ENCODE peak calls at places on chromosomes 4 and X, in four cellular contexts. T is GM12878, O is K562, M is GM12891. Q is an unnamed sample.

GRCh38 chr4:42445038-42445437 is 47.8 kb downstream of the SHISA3 start:
- DNase-seq in T (no peak), O (no peak), M (no peak), Q (no peak)

GRCh38 chr4:110865611-110866254 is 242.9 kb upstream of the PITX2 start:
- DNase-seq in T (no peak), O (no peak), M (no peak), Q (no peak)

GRCh38 chr4:137310593-137311490 is 221.5 kb downstream of the PCDH18 start:
- DNase-seq in T (no peak), O (no peak), M (no peak), Q (no peak)

GRCh38 chr4:85637778-85638177 is 162.8 kb downstream of the ARHGAP24 start:
- DNase-seq in T (no peak), O (no peak), M (no peak), Q (no peak)

GRCh38 chrX:670596-670995 is 40.0 kb downstream of the SHOX start:
- DNase-seq in T (no peak), O (no peak), M (no peak), Q (no peak)

GRCh38 chrX:39855748-39856129 is 242.0 kb downstream of the BCOR start:
- DNase-seq in T (peak; percentile 77), O (peak; percentile 78), M (no peak), Q (no peak)

GRCh38 chrX:150164971-150165605 is 198.0 kb upstream of the MAMLD1 start:
- DNase-seq in T (no peak), O (no peak), M (no peak), Q (no peak)

GRCh38 chrX:80576815-80577533 is 156.7 kb downstream of the TENT5D start:
- DNase-seq in T (no peak), O (no peak), M (no peak), Q (no peak)

GRCh38 chr4:183098080-183098722 is 856 bp upstream of the WWC2 start:
- DNase-seq in T (no peak), O (peak; percentile 55), M (peak; percentile 38), Q (no peak)

GRCh38 chr4:188780686-188781085 is 641.4 kb downstream of the TRIML1 start:
- DNase-seq in T (no peak), O (no peak), M (no peak), Q (no peak)

GRCh38 chr4:183405371-183405770 is 39.1 kb upstream of the CDKN2AIP start:
- DNase-seq in T (no peak), O (no peak), M (no peak), Q (no peak)

GRCh38 chr4:73222466-73223257 is 35.9 kb downstream of the ANKRD17 start:
- DNase-seq in T (peak; percentile 55), O (peak; percentile 91), M (peak; percentile 20), Q (peak; percentile 56)
- TF ChIP-seq SPI1 in T (no peak), O (no peak), M (peak; percentile 32), Q (no peak)

GRCh38 chr4:68375667-68376559 is 26.0 kb upstream of the YTHDC1 start:
- DNase-seq in T (no peak), O (peak; percentile 30), M (peak; percentile 26), Q (peak; percentile 13)

GRCh38 chr4:68369474-68369805 is 19.6 kb upstream of the YTHDC1 start:
- DNase-seq in T (no peak), O (no peak), M (no peak), Q (no peak)

GRCh38 chr4:68368566-68369473 is 18.9 kb upstream of the YTHDC1 start:
- DNase-seq in T (no peak), O (no peak), M (no peak), Q (no peak)

GRCh38 chr4:68372588-68372987 is 22.7 kb upstream of the YTHDC1 start:
- DNase-seq in T (no peak), O (no peak), M (no peak), Q (no peak)

DNA sequence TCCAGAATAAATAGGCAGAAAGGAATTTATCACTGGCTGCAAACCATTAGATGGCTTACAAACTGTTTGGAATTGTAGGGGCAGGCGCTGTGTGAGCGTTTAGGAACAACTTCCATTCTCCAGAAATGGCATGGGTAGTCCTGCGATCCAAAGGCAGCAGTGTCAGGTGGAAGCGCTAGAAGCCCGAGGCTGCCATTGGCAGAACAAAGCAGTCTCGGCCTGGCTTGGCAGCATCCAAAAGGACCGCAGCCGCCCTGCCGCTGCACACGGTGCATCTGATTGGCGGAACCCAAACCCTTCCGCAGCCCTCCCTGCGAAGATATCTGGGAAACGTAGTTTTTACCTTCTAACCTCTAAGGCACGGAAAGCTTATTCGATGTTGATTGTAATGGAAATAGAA is 23.6 kb upstream of the YTHDC1 start:
- DNase-seq in T (no peak), O (peak; percentile 10), M (no peak), Q (no peak)
- TF ChIP-seq POLR2AphosphoS5 in T (no peak), O (no peak), M (no peak), Q (no peak)

DNA sequence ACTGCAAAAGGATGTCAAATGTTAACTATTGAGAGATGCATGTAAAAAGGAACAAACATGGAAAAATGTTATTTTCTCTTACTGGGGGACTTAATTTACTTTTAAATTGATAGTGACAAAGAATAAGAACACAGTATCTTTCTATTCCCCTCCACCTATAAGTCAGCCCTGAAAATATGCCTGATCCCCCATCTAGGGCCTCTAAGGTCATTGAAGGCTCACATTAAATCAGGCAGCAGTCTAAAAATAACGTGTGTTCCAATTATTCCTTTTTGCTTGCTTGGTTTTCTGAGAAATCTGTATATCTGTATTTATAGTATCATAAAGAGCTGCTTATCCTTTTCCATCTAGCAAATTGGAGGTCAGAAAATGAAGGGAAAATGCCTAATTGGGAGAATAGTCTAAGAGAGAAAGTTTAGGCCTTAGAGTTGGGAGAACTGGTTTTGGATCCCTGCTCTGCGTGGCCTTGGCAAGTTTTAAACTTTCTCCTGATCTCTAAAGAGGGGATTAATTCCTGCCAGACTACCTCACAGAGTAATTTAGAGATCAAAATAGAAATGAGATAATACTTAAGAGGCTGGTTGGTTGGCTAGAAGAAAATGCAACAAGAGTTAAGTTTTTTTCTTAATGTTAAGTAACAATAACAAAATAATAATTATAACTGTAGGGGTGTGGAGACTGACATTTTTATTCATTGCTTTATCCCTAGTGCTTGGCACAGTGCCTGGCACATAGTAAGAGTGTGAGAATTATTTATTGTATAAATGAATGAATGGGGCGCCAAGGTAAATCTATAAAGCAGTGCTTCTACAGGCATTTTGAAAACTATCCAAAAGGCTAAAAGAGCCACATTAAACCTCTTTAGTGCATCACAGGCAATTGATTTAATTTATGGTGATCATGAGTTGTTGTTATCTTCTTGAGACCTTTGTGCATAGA is 160.3 kb downstream of the RASL11B start:
- DNase-seq in T (no peak), O (no peak), M (no peak), Q (no peak)
- TF ChIP-seq SPI1 in T (no peak), O (no peak), M (no peak), Q (no peak)

DNA sequence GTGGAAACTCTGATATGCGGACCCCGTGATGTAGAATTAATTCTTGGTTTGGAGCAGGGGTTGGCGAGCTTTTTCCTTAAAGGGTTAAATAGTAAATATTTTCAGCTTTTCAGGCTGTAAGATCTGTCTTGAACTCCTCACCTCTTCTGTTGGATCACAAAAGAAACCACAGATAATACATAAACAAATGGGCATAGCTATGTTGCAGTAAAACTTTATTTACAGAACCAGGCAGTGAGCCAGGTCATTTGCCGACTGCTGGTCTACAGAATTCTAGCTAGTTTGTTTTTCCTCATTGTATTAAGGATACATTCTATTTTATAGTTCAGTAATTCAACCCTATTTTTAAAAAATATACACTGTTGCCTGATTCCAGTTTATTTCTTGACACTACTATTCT is 116.6 kb downstream of the PAPSS1 start:
- DNase-seq in T (no peak), O (no peak), M (no peak), Q (no peak)
- TF ChIP-seq POLR2AphosphoS5 in T (no peak), O (no peak), M (no peak), Q (no peak)

DNA sequence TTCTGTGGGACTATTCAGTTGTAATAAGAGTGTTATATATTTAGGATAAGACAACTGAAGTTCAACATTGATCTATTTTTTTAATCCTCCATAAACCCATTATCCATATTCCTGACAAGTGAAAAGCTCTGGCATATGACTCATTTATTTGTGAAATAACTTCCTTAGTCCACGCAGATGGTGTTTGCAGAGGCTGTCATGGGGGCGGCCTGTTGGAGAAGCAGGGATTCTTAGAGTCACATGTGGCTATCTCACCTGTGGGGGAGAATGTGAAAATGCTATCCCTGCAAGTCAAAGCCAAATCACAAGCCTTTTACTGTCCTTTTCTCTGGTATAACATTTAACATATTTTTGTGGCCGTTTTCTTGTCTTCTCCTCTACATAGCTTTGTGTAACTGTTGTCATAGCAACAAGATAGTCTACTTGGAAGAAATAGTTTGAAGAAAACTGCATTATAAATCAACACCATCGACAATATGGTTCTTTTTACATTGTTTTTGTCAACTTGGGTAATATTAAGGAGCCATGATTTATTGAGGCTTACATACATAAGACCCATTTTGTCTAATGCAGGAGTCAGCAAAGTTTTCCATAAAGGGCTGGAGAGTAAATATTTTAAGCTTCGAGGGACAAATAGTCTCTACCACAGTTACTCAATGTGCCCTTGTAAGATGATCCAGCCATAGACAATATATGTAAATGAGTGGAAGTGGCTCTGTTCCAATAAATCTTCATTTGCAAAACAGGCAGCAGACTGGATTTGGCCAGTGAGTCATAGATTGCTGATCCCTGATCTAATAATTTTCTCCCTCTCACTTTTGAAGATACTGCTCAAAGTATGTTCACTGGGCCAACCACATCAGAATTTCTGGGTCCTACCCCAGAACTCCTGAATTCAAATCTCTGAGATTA is 395.0 kb downstream of the DTHD1 start:
- DNase-seq in T (no peak), O (no peak), M (no peak), Q (no peak)
- TF ChIP-seq SPI1 in T (no peak), O (no peak), M (no peak), Q (no peak)

GRCh38 chr4:185312699-185313098 is 83.0 kb downstream of the LRP2BP start:
- DNase-seq in T (no peak), O (no peak), M (no peak), Q (no peak)

GRCh38 chr4:185307136-185307950 is 88.4 kb downstream of the LRP2BP start:
- DNase-seq in T (peak; percentile 97), O (no peak), M (peak; percentile 13), Q (no peak)

GRCh38 chr4:185305979-185306442 is 89.7 kb downstream of the LRP2BP start:
- DNase-seq in T (no peak), O (no peak), M (no peak), Q (no peak)

GRCh38 chr4:185309770-185310169 is 86.0 kb downstream of the LRP2BP start:
- DNase-seq in T (peak; percentile 78), O (no peak), M (peak; percentile 20), Q (no peak)

GRCh38 chr4:185311113-185311888 is 84.4 kb downstream of the LRP2BP start:
- DNase-seq in T (peak; percentile 53), O (no peak), M (peak; percentile 14), Q (no peak)
- TF ChIP-seq POLR2AphosphoS5 in T (no peak), O (no peak), M (no peak), Q (no peak)

GRCh38 chrX:112424166-112424565 is 255.6 kb downstream of the LHFPL1 start:
- DNase-seq in T (no peak), O (no peak), M (no peak), Q (no peak)
- TF ChIP-seq SPI1 in T (no peak), O (no peak), M (no peak), Q (no peak)

DNA sequence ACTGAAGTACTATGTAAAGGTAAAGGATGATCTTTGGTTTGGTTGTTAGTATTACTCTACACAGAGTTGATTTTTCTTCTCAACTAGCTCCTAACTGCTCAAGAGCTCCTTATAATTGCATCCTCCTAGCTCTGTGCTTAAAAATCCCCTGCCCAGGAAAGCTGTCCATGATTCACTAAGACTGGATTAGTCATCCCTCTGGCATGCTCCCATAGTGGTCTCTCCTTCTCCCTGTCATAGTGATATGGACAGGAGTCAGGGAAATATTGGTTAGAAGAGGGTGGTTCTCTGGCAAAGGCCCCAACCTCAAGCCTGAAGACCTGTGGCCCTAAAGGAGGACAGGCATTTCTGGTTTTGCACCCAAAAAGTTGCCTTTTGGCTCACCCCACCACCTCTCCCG is 242.3 kb upstream of the KCNIP4 start:
- DNase-seq in T (no peak), O (no peak), M (no peak), Q (no peak)
- TF ChIP-seq POLR2AphosphoS5 in T (no peak), O (no peak), M (no peak), Q (no peak)

Q was measured in HL-60.